ENCODE peak calls at places on chromosomes 5 and 9, in eight cellular contexts. I, Y, X, C, D, F, O and Z are unnamed samples.
A peak's percentile ranks its signal among the peaks of the same experiment; 100 is the strongest.

GRCh38 chr5:113480243-113480642 is 8.0 kb downstream of the MCC start:
- DNase-seq in D (no peak), Y (no peak), O (no peak), X (no peak), F (no peak), C (no peak), I (no peak), Z (no peak)

GRCh38 chr5:125536582-125536981 is 790.1 kb upstream of the ZNF608 start:
- DNase-seq in F (peak; percentile 55), O (no peak), Y (no peak), D (no peak), C (no peak), X (no peak), I (no peak), Z (no peak)

GRCh38 chr9:37035472-37036236 is 1.6 kb upstream of the PAX5 start:
- DNase-seq in C (no peak), O (no peak), Y (no peak), D (no peak), I (no peak), X (peak; percentile 25), F (no peak), Z (no peak)

GRCh38 chr9:7103382-7104170 is 345.8 kb downstream of the KDM4C start:
- DNase-seq in O (no peak), F (no peak), C (no peak), I (peak; percentile 17), D (no peak), Y (no peak), X (peak; percentile 8), Z (no peak)

GRCh38 chr5:160464466-160464797 is 42.8 kb downstream of the PTTG1 start:
- DNase-seq in C (no peak), Y (no peak), O (no peak), D (no peak), F (no peak), I (no peak), X (no peak), Z (no peak)

GRCh38 chr5:147162740-147163139 is 72.1 kb upstream of the STK32A start:
- DNase-seq in O (no peak), D (no peak), F (no peak), I (peak; percentile 16), X (no peak), C (no peak), Y (no peak), Z (no peak)

GRCh38 chr9:115022760-115023434 is 92.5 kb upstream of the TNFSF8 start:
- DNase-seq in F (peak; percentile 100), X (peak; percentile 98), O (no peak), D (no peak), Y (no peak), C (no peak), I (no peak), Z (no peak)

GRCh38 chr5:5183192-5183699 is 43.1 kb downstream of the ADAMTS16 start:
- DNase-seq in Y (no peak), C (no peak), D (no peak), X (no peak), O (no peak), I (peak; percentile 6), F (no peak), Z (no peak)

GRCh38 chr9:125883548-125883947 is 136.4 kb downstream of the PBX3 start:
- DNase-seq in O (no peak), D (no peak), F (no peak), C (no peak), Y (no peak), I (no peak), X (no peak), Z (no peak)

GRCh38 chr9:31776471-31776870 is 608.0 kb upstream of the ACO1 start:
- DNase-seq in Y (no peak), D (no peak), F (no peak), C (no peak), X (no peak), O (no peak), I (no peak), Z (no peak)

GRCh38 chr5:43514471-43514815 is 505 bp downstream of the C5orf34 start:
- DNase-seq in X (peak; percentile 81), Y (peak; percentile 41), O (no peak), C (no peak), I (no peak), D (no peak), F (peak; percentile 74), Z (peak; percentile 74)

GRCh38 chr9:75071530-75072122 is 16.3 kb downstream of the NMRK1 start:
- DNase-seq in D (no peak), I (no peak), F (peak; percentile 4), Y (no peak), C (peak; percentile 44), O (no peak), X (no peak), Z (peak; percentile 28)

GRCh38 chr9:92359380-92360007 is 33.7 kb downstream of the CENPP start:
- DNase-seq in C (no peak), I (peak; percentile 88), D (no peak), Y (no peak), F (no peak), X (no peak), O (no peak), Z (no peak)

GRCh38 chr5:109027983-109028607 is 280.4 kb downstream of the FER start:
- DNase-seq in Y (no peak), I (no peak), C (no peak), X (peak; percentile 5), F (no peak), O (no peak), D (no peak), Z (no peak)

GRCh38 chr5:143402464-143403356 is 776 bp downstream of the NR3C1 start:
- DNase-seq in O (peak; percentile 42), D (no peak), C (peak; percentile 21), F (peak; percentile 54), Y (no peak), I (peak; percentile 65), X (peak; percentile 57), Z (peak; percentile 57)

GRCh38 chr9:3949744-3950143 is 350.1 kb downstream of the GLIS3 start:
- DNase-seq in I (no peak), O (no peak), C (no peak), Y (no peak), D (no peak), F (no peak), X (no peak), Z (no peak)

GRCh38 chr9:133813749-133814585 is 75.8 kb upstream of the SARDH start:
- DNase-seq in D (no peak), O (no peak), I (peak; percentile 79), X (no peak), Y (no peak), F (no peak), C (no peak), Z (no peak)

GRCh38 chr9:16825971-16826370 is 44.5 kb downstream of the BNC2 start:
- DNase-seq in X (peak; percentile 91), F (peak; percentile 90), I (no peak), C (no peak), O (no peak), Y (no peak), D (no peak), Z (no peak)

GRCh38 chr5:14551211-14551610 is 30.4 kb upstream of the OTULINL start:
- DNase-seq in C (no peak), X (no peak), F (no peak), Y (no peak), D (no peak), O (peak; percentile 85), I (no peak), Z (no peak)

GRCh38 chr9:995776-996175 is 19.3 kb downstream of the DMRT3 start:
- DNase-seq in C (no peak), I (no peak), F (peak; percentile 67), X (peak; percentile 54), Y (no peak), D (no peak), O (no peak), Z (no peak)

GRCh38 chr5:140293091-140293996 is 9.6 kb downstream of the PFDN1 start:
- DNase-seq in C (no peak), Y (no peak), I (no peak), X (no peak), F (peak; percentile 41), O (no peak), D (no peak), Z (peak; percentile 29)

GRCh38 chr5:110179291-110179690 is 489.6 kb downstream of the MAN2A1 start:
- DNase-seq in X (no peak), O (no peak), D (no peak), Y (no peak), F (no peak), I (no peak), C (no peak), Z (no peak)

GRCh38 chr5:87453801-87454200 is 41.1 kb upstream of the CCNH start:
- DNase-seq in O (no peak), F (no peak), Y (no peak), I (no peak), C (no peak), D (no peak), X (no peak), Z (no peak)

GRCh38 chr9:72592501-72593403 is 71.3 kb downstream of the TMC1 start:
- DNase-seq in I (peak; percentile 65), O (no peak), D (no peak), F (peak; percentile 63), C (no peak), Y (no peak), X (peak; percentile 73), Z (peak; percentile 55)

GRCh38 chr5:122120957-122121356 is 8.4 kb upstream of the ZNF474 start:
- DNase-seq in Y (no peak), X (no peak), O (no peak), I (no peak), F (peak; percentile 15), C (no peak), D (no peak), Z (no peak)

GRCh38 chr9:15278290-15278689 is 28.7 kb downstream of the TTC39B start:
- DNase-seq in Y (no peak), F (no peak), X (no peak), C (no peak), D (no peak), I (no peak), O (no peak), Z (no peak)

GRCh38 chr5:109826426-109826825 is 136.7 kb downstream of the MAN2A1 start:
- DNase-seq in D (no peak), F (peak; percentile 30), C (no peak), Y (no peak), O (no peak), X (peak; percentile 8), I (no peak), Z (no peak)

GRCh38 chr9:129596541-129597328 is 24.2 kb downstream of the C9orf50 start:
- DNase-seq in X (peak; percentile 89), C (no peak), D (no peak), O (peak; percentile 85), Y (no peak), F (peak; percentile 84), I (peak; percentile 73), Z (no peak)

GRCh38 chr9:630817-631216 is 210.7 kb upstream of the DMRT1 start:
- DNase-seq in I (no peak), X (no peak), F (peak; percentile 6), C (no peak), O (no peak), D (no peak), Y (no peak), Z (no peak)

GRCh38 chr5:73365301-73365853 is 83.2 kb downstream of the FOXD1 start:
- DNase-seq in D (no peak), F (peak; percentile 84), O (no peak), C (no peak), I (no peak), Y (no peak), X (peak; percentile 96), Z (no peak)

GRCh38 chr9:32378993-32379729 is 5.3 kb upstream of the ACO1 start:
- DNase-seq in C (no peak), O (peak; percentile 50), X (peak; percentile 80), I (peak; percentile 76), F (peak; percentile 81), Y (peak; percentile 32), D (no peak), Z (peak; percentile 49)

GRCh38 chr5:147307170-147307569 is 72.3 kb downstream of the STK32A start:
- DNase-seq in F (no peak), D (no peak), C (no peak), Y (no peak), X (no peak), O (no peak), I (no peak), Z (no peak)